ENCODE peak calls at places on chromosomes 4 and X, in nine cellular contexts. One of them, this sample, is unnamed. For H3K36me3 and H3K4me1, the result is how much of the 10 kb centered on the place peaks cover.

GRCh38 chr4:147950840-147951239 is 219.0 kb downstream of the ARHGAP10 start:
- DNase-seq in neural progenitor cell: no peak
- DNase-seq in prostate gland: no peak
- DNase-seq in lung: no peak
- DNase-seq in uterus: no peak
- DNase-seq in A673: no peak
- DNase-seq in mesenchymal stem cell: no peak
- DNase-seq in ovary: no peak
- DNase-seq in Peyer's patch: no peak
- DNase-seq in this sample: no peak

GRCh38 chr4:36322921-36323354 is 41.5 kb downstream of the DTHD1 start:
- DNase-seq in neural progenitor cell: no peak
- DNase-seq in prostate gland: no peak
- DNase-seq in lung: no peak
- DNase-seq in uterus: no peak
- DNase-seq in A673: no peak
- DNase-seq in mesenchymal stem cell: no peak
- DNase-seq in ovary: no peak
- DNase-seq in Peyer's patch: no peak
- DNase-seq in this sample: no peak

GRCh38 chr4:84678976-84679744 is 96.2 kb downstream of the CDS1 start:
- DNase-seq in neural progenitor cell: no peak
- DNase-seq in prostate gland: no peak
- DNase-seq in lung: no peak
- DNase-seq in uterus: no peak
- DNase-seq in A673: no peak
- DNase-seq in mesenchymal stem cell: no peak
- DNase-seq in ovary: no peak
- DNase-seq in Peyer's patch: no peak
- DNase-seq in this sample: no peak

GRCh38 chrX:104310084-104310483 is 55.4 kb upstream of the ESX1 start:
- DNase-seq in neural progenitor cell: no peak
- DNase-seq in prostate gland: no peak
- DNase-seq in lung: no peak
- DNase-seq in uterus: no peak
- DNase-seq in A673: peak
- DNase-seq in mesenchymal stem cell: peak
- DNase-seq in ovary: no peak
- DNase-seq in Peyer's patch: no peak
- DNase-seq in this sample: no peak

GRCh38 chr4:186191266-186192067 is at the start of gene CYP4V2:
- DNase-seq in neural progenitor cell: peak
- DNase-seq in prostate gland: peak
- DNase-seq in lung: peak
- DNase-seq in uterus: peak
- DNase-seq in A673: peak
- DNase-seq in mesenchymal stem cell: peak
- DNase-seq in ovary: peak
- DNase-seq in Peyer's patch: peak
- DNase-seq in this sample: peak

GRCh38 chrX:134544614-134545255 is 84.8 kb downstream of the HPRT1 start:
- DNase-seq in neural progenitor cell: peak
- DNase-seq in prostate gland: no peak
- DNase-seq in lung: no peak
- DNase-seq in uterus: no peak
- DNase-seq in A673: no peak
- DNase-seq in mesenchymal stem cell: no peak
- DNase-seq in ovary: peak
- DNase-seq in Peyer's patch: peak
- DNase-seq in this sample: no peak

GRCh38 chr4:20181926-20182325 is 69.8 kb upstream of the SLIT2 start:
- DNase-seq in neural progenitor cell: no peak
- DNase-seq in prostate gland: no peak
- DNase-seq in lung: no peak
- DNase-seq in uterus: no peak
- DNase-seq in A673: no peak
- DNase-seq in mesenchymal stem cell: no peak
- DNase-seq in ovary: no peak
- DNase-seq in Peyer's patch: no peak
- DNase-seq in this sample: no peak

GRCh38 chr4:127632420-127633403 is at the start of gene INTU:
- DNase-seq in neural progenitor cell: peak
- DNase-seq in prostate gland: peak
- DNase-seq in lung: peak
- DNase-seq in uterus: peak
- DNase-seq in A673: peak
- DNase-seq in mesenchymal stem cell: peak
- DNase-seq in ovary: peak
- DNase-seq in Peyer's patch: peak
- DNase-seq in this sample: no peak

GRCh38 chrX:43166874-43167273 is 388.9 kb upstream of the PPP1R2C start:
- DNase-seq in neural progenitor cell: no peak
- DNase-seq in prostate gland: no peak
- DNase-seq in lung: no peak
- DNase-seq in uterus: no peak
- DNase-seq in A673: no peak
- DNase-seq in mesenchymal stem cell: no peak
- DNase-seq in ovary: no peak
- DNase-seq in Peyer's patch: no peak
- DNase-seq in this sample: no peak

GRCh38 chrX:5748751-5749150 is 479.9 kb downstream of the NLGN4X start:
- DNase-seq in neural progenitor cell: no peak
- DNase-seq in prostate gland: no peak
- DNase-seq in lung: no peak
- DNase-seq in uterus: no peak
- DNase-seq in A673: peak
- DNase-seq in mesenchymal stem cell: no peak
- DNase-seq in ovary: no peak
- DNase-seq in Peyer's patch: no peak
- DNase-seq in this sample: no peak

GRCh38 chr4:10079256-10079655 is 37.3 kb downstream of the WDR1 start:
- DNase-seq in neural progenitor cell: no peak
- DNase-seq in prostate gland: no peak
- DNase-seq in lung: no peak
- DNase-seq in uterus: peak
- DNase-seq in A673: no peak
- DNase-seq in mesenchymal stem cell: no peak
- DNase-seq in ovary: no peak
- DNase-seq in Peyer's patch: no peak
- DNase-seq in this sample: no peak

GRCh38 chr4:122121593-122121992 is 30.5 kb upstream of the BLTP1 start:
- DNase-seq in neural progenitor cell: no peak
- DNase-seq in prostate gland: no peak
- DNase-seq in lung: no peak
- DNase-seq in uterus: no peak
- DNase-seq in A673: no peak
- DNase-seq in mesenchymal stem cell: no peak
- DNase-seq in ovary: no peak
- DNase-seq in Peyer's patch: no peak
- DNase-seq in this sample: no peak

GRCh38 chr4:122117743-122118142 is 34.4 kb upstream of the BLTP1 start:
- DNase-seq in neural progenitor cell: no peak
- DNase-seq in prostate gland: no peak
- DNase-seq in lung: no peak
- DNase-seq in uterus: no peak
- DNase-seq in A673: no peak
- DNase-seq in mesenchymal stem cell: peak
- DNase-seq in ovary: no peak
- DNase-seq in Peyer's patch: no peak
- DNase-seq in this sample: no peak

GRCh38 chr4:122122083-122122482 is 30.0 kb upstream of the BLTP1 start:
- DNase-seq in neural progenitor cell: no peak
- DNase-seq in prostate gland: no peak
- DNase-seq in lung: no peak
- DNase-seq in uterus: no peak
- DNase-seq in A673: no peak
- DNase-seq in mesenchymal stem cell: no peak
- DNase-seq in ovary: no peak
- DNase-seq in Peyer's patch: no peak
- DNase-seq in this sample: no peak

GRCh38 chr4:122119739-122120138 is 32.4 kb upstream of the BLTP1 start:
- DNase-seq in neural progenitor cell: no peak
- DNase-seq in prostate gland: no peak
- DNase-seq in lung: no peak
- DNase-seq in uterus: no peak
- DNase-seq in A673: no peak
- DNase-seq in mesenchymal stem cell: no peak
- DNase-seq in ovary: no peak
- DNase-seq in Peyer's patch: no peak
- DNase-seq in this sample: no peak

DNA sequence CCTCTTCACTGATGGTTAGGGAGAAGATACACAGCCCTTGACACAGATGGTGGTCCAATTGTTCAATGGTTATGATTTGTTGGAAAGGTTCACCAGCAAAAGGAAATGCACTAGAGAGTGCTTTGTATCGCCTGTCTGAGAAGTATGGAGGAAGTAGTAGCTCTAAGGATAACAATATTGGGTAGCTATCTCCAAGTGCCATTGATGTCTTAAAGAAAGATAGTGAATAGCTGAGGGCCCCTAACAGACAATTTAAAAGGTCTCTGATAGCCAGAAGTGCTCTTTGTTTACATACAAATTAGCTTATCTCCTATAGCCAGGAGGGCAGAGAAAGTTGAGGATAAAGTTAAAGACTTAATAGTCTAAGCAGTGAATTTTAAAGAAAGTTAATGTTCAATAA is 33.9 kb upstream of the BLTP1 start:
- DNase-seq in neural progenitor cell: no peak
- DNase-seq in prostate gland: no peak
- DNase-seq in lung: no peak
- DNase-seq in uterus: no peak
- DNase-seq in A673: no peak
- DNase-seq in mesenchymal stem cell: no peak
- DNase-seq in ovary: no peak
- DNase-seq in Peyer's patch: no peak
- DNase-seq in this sample: no peak
- H3K36me3 ChIP-seq in neural progenitor cell: under half
- H3K36me3 ChIP-seq in prostate gland: under half
- H3K36me3 ChIP-seq in lung: under half
- H3K36me3 ChIP-seq in uterus: under half
- H3K36me3 ChIP-seq in A673: under half
- H3K36me3 ChIP-seq in mesenchymal stem cell: under half
- H3K36me3 ChIP-seq in ovary: under half
- H3K36me3 ChIP-seq in Peyer's patch: under half
- H3K36me3 ChIP-seq in this sample: under half

GRCh38 chr4:1767058-1767769 is 25.9 kb upstream of the FGFR3 start:
- DNase-seq in neural progenitor cell: peak
- DNase-seq in prostate gland: no peak
- DNase-seq in lung: no peak
- DNase-seq in uterus: no peak
- DNase-seq in A673: peak
- DNase-seq in mesenchymal stem cell: no peak
- DNase-seq in ovary: no peak
- DNase-seq in Peyer's patch: no peak
- DNase-seq in this sample: no peak
- H3K4me1 ChIP-seq in neural progenitor cell: half or more
- H3K4me1 ChIP-seq in prostate gland: under half
- H3K4me1 ChIP-seq in lung: under half
- H3K4me1 ChIP-seq in uterus: under half
- H3K4me1 ChIP-seq in A673: under half
- H3K4me1 ChIP-seq in mesenchymal stem cell: half or more
- H3K4me1 ChIP-seq in ovary: under half
- H3K4me1 ChIP-seq in Peyer's patch: under half
- H3K4me1 ChIP-seq in this sample: under half

GRCh38 chr4:168844261-168845039 is 165.6 kb downstream of the CBR4 start:
- DNase-seq in neural progenitor cell: no peak
- DNase-seq in prostate gland: no peak
- DNase-seq in lung: no peak
- DNase-seq in uterus: no peak
- DNase-seq in A673: no peak
- DNase-seq in mesenchymal stem cell: peak
- DNase-seq in ovary: no peak
- DNase-seq in Peyer's patch: no peak
- DNase-seq in this sample: no peak

GRCh38 chr4:168841682-168842019 is 168.4 kb downstream of the CBR4 start:
- DNase-seq in neural progenitor cell: no peak
- DNase-seq in prostate gland: no peak
- DNase-seq in lung: no peak
- DNase-seq in uterus: no peak
- DNase-seq in A673: no peak
- DNase-seq in mesenchymal stem cell: no peak
- DNase-seq in ovary: no peak
- DNase-seq in Peyer's patch: no peak
- DNase-seq in this sample: no peak

GRCh38 chr4:168845897-168846296 is 164.2 kb downstream of the CBR4 start:
- DNase-seq in neural progenitor cell: no peak
- DNase-seq in prostate gland: no peak
- DNase-seq in lung: no peak
- DNase-seq in uterus: no peak
- DNase-seq in A673: no peak
- DNase-seq in mesenchymal stem cell: no peak
- DNase-seq in ovary: no peak
- DNase-seq in Peyer's patch: no peak
- DNase-seq in this sample: no peak

GRCh38 chr4:168842186-168842585 is 167.9 kb downstream of the CBR4 start:
- DNase-seq in neural progenitor cell: no peak
- DNase-seq in prostate gland: no peak
- DNase-seq in lung: no peak
- DNase-seq in uterus: no peak
- DNase-seq in A673: no peak
- DNase-seq in mesenchymal stem cell: no peak
- DNase-seq in ovary: no peak
- DNase-seq in Peyer's patch: no peak
- DNase-seq in this sample: no peak

DNA sequence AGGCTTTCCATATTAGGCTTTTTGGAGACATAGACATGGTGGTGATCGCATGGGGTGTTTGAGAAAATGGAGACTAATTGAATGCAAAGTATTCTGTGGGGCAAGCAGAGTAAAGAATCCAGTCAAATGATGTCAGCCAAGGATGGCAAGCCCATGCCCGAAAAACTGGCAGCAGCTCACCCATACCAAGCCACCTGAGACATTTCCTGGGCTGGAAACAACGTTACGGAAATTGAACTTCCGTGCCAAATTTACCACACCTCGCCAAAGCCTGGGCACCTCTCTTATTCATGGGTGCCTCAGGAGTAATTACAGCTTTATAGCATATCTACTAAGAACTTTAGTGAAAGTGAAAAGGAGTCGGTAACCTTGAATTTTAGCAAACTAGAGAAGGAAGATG is 166.4 kb downstream of the CBR4 start:
- DNase-seq in neural progenitor cell: no peak
- DNase-seq in prostate gland: peak
- DNase-seq in lung: no peak
- DNase-seq in uterus: no peak
- DNase-seq in A673: no peak
- DNase-seq in mesenchymal stem cell: no peak
- DNase-seq in ovary: no peak
- DNase-seq in Peyer's patch: no peak
- DNase-seq in this sample: no peak
- H3K27ac ChIP-seq in neural progenitor cell: no peak
- H3K27ac ChIP-seq in prostate gland: peak
- H3K27ac ChIP-seq in lung: peak
- H3K27ac ChIP-seq in uterus: peak
- H3K27ac ChIP-seq in A673: no peak
- H3K27ac ChIP-seq in mesenchymal stem cell: no peak
- H3K27ac ChIP-seq in ovary: no peak
- H3K27ac ChIP-seq in Peyer's patch: no peak
- H3K27ac ChIP-seq in this sample: no peak

GRCh38 chrX:114930227-114930626 is 87.2 kb downstream of the IL13RA2 start:
- DNase-seq in neural progenitor cell: no peak
- DNase-seq in prostate gland: no peak
- DNase-seq in lung: no peak
- DNase-seq in uterus: no peak
- DNase-seq in A673: no peak
- DNase-seq in mesenchymal stem cell: no peak
- DNase-seq in ovary: no peak
- DNase-seq in Peyer's patch: no peak
- DNase-seq in this sample: no peak

GRCh38 chrX:114932550-114932949 is 84.9 kb downstream of the IL13RA2 start:
- DNase-seq in neural progenitor cell: no peak
- DNase-seq in prostate gland: no peak
- DNase-seq in lung: no peak
- DNase-seq in uterus: no peak
- DNase-seq in A673: no peak
- DNase-seq in mesenchymal stem cell: no peak
- DNase-seq in ovary: no peak
- DNase-seq in Peyer's patch: no peak
- DNase-seq in this sample: no peak
- H3K36me3 ChIP-seq in neural progenitor cell: under half
- H3K36me3 ChIP-seq in prostate gland: under half
- H3K36me3 ChIP-seq in lung: under half
- H3K36me3 ChIP-seq in uterus: under half
- H3K36me3 ChIP-seq in A673: under half
- H3K36me3 ChIP-seq in mesenchymal stem cell: under half
- H3K36me3 ChIP-seq in ovary: under half
- H3K36me3 ChIP-seq in Peyer's patch: under half
- H3K36me3 ChIP-seq in this sample: under half

This sample was measured in CD8-positive, alpha-beta memory T cell.